ENCODE peak calls at places on chromosomes 12 and 14, in five cellular contexts. X is pancreas, I is activated T-cell treated with anti-CD3 and anti-CD28 coated beads for 48 hours, C is T-helper 2 cell, V is fibroblast of mammary gland. Y is an unnamed sample.

GRCh38 chr12:117311-117710 is 50.7 kb downstream of the IQSEC3 start:
- DNase-seq in X (no peak), I (no peak), C (no peak), V (no peak), Y (no peak)

GRCh38 chr12:116517431-116518045 is 41.6 kb upstream of the MAP1LC3B2 start:
- DNase-seq in X (no peak), I (no peak), C (no peak), V (no peak), Y (no peak)

GRCh38 chr12:67456281-67456918 is 187.2 kb downstream of the CAND1 start:
- DNase-seq in X (peak), I (no peak), C (no peak), V (peak), Y (peak)

GRCh38 chr12:108768591-108769500 is 37.5 kb upstream of the CORO1C start:
- DNase-seq in X (peak), I (peak), C (peak), V (no peak), Y (no peak)

GRCh38 chr12:26848156-26848825 is 15.3 kb upstream of the ITPR2 start:
- DNase-seq in X (no peak), I (no peak), C (no peak), V (peak), Y (no peak)

GRCh38 chr12:108950991-108951739 is 69.7 kb downstream of the SVOP start:
- DNase-seq in X (peak), I (peak), C (peak), V (peak), Y (peak)

GRCh38 chr12:11741434-11742092 is 92.1 kb downstream of the ETV6 start:
- DNase-seq in X (no peak), I (no peak), C (no peak), V (no peak), Y (no peak)

GRCh38 chr14:101781240-101782061 is 19.9 kb downstream of the PPP2R5C start:
- DNase-seq in X (no peak), I (peak), C (peak), V (peak), Y (no peak)